ENCODE peak calls at places on chromosomes 3 and 15, in four cellular contexts. X, M, E and S are unnamed samples. For H3K9me3 and H3K4me1, the result is how much of the 10 kb centered on the place peaks cover.

GRCh38 chr3:159732172-159733111 is 256.2 kb upstream of the IL12A start:
- DNase-seq in M (peak), X (peak), E (no peak), S (peak)

GRCh38 chr3:79380581-79380980 is 387.2 kb downstream of the ROBO1 start:
- DNase-seq in X (no peak), E (no peak), M (peak), S (no peak)

GRCh38 chr15:98923159-98923558 is 84.4 kb downstream of the PGPEP1L start:
- DNase-seq in M (no peak), E (no peak), X (no peak), S (no peak)

GRCh38 chr3:193832833-193833413 is 239.9 kb downstream of the OPA1 start:
- DNase-seq in E (no peak), X (no peak), M (no peak), S (no peak)

GRCh38 chr3:12916159-12916558 is 74.8 kb upstream of the RPL32 start:
- DNase-seq in X (no peak), E (no peak), M (no peak), S (no peak)

GRCh38 chr15:63473999-63474809 is 30.2 kb upstream of the USP3 start:
- DNase-seq in X (no peak), M (peak), E (no peak), S (no peak)

GRCh38 chr3:94115482-94115881 is 52.6 kb downstream of the NSUN3 start:
- DNase-seq in E (peak), X (no peak), M (peak), S (no peak)

GRCh38 chr15:50058231-50058630 is 60.8 kb downstream of the ATP8B4 start:
- DNase-seq in E (no peak), X (no peak), M (peak), S (no peak)

GRCh38 chr15:68330911-68331310 is 53.4 kb downstream of the FEM1B start:
- DNase-seq in X (no peak), E (no peak), M (no peak), S (no peak)

GRCh38 chr3:182570934-182571594 is 222.2 kb upstream of the ATP11B start:
- DNase-seq in E (no peak), M (no peak), X (no peak), S (no peak)

GRCh38 chr3:192482809-192483208 is 244.5 kb downstream of the FGF12 start:
- DNase-seq in E (no peak), M (peak), X (no peak), S (no peak)

GRCh38 chr3:185988080-185988815 is 50.4 kb upstream of the TRA2B start:
- DNase-seq in M (no peak), E (no peak), X (no peak), S (no peak)

GRCh38 chr15:39171944-39172368 is 408.9 kb upstream of the THBS1 start:
- DNase-seq in X (peak), E (peak), M (peak), S (peak)

GRCh38 chr15:74635228-74635627 is 19.6 kb downstream of the CLK3 start:
- DNase-seq in X (peak), E (peak), M (peak), S (no peak)

GRCh38 chr15:20295238-20295811 is 246.3 kb downstream of the GOLGA6L6 start:
- DNase-seq in E (no peak), X (no peak), M (no peak), S (no peak)

GRCh38 chr15:75712668-75713337 is at the start of gene CSPG4:
- DNase-seq in M (peak), X (no peak), E (peak), S (peak)

GRCh38 chr3:142223282-142223681 is 2.1 kb downstream of the GK5 start:
- DNase-seq in E (no peak), M (no peak), X (no peak), S (no peak)

GRCh38 chr3:129664040-129664646 is 57.7 kb upstream of the PLXND1 start:
- DNase-seq in E (no peak), M (no peak), X (no peak), S (no peak)

GRCh38 chr15:43777293-43777819 is 590 bp upstream of the ELL3 start:
- DNase-seq in E (peak), M (peak), X (no peak), S (peak)

GRCh38 chr3:14678015-14678503 is 3.1 kb downstream of the C3orf20 start:
- DNase-seq in M (no peak), E (no peak), X (no peak), S (no peak)

GRCh38 chr3:42853739-42854302 is 21.9 kb downstream of the CYP8B1 start:
- DNase-seq in X (no peak), E (no peak), M (no peak), S (no peak)

GRCh38 chr3:119322021-119322522 is 27.9 kb downstream of the ARHGAP31 start:
- DNase-seq in M (peak), E (no peak), X (peak), S (no peak)

GRCh38 chr15:40291088-40291574 is 8.3 kb upstream of the ANKRD63 start:
- DNase-seq in M (peak), E (peak), X (peak), S (no peak)

GRCh38 chr15:35671197-35671596 is 125.2 kb upstream of the DPH6 start:
- DNase-seq in X (no peak), M (peak), E (no peak), S (no peak)

GRCh38 chr15:69034352-69034751 is 19.9 kb downstream of the NOX5 start:
- DNase-seq in X (no peak), M (peak), E (no peak), S (no peak)

GRCh38 chr3:14425574-14426304 is 23.3 kb downstream of the SLC6A6 start:
- DNase-seq in M (peak), X (no peak), E (no peak), S (no peak)

GRCh38 chr3:128492353-128493220 is at the start of gene GATA2:
- DNase-seq in M (peak), E (peak), X (no peak), S (no peak)

GRCh38 chr3:172300862-172301261 is 147.4 kb downstream of the GHSR start:
- DNase-seq in E (no peak), M (no peak), X (no peak), S (no peak)

GRCh38 chr3:120418866-120419490 is 31.8 kb downstream of the FSTL1 start:
- DNase-seq in X (peak), M (no peak), E (peak), S (no peak)

GRCh38 chr15:100206643-100207042 is 135.1 kb downstream of the ADAMTS17 start:
- DNase-seq in E (no peak), M (no peak), X (no peak), S (no peak)

GRCh38 chr15:100205549-100206295 is 136.1 kb downstream of the ADAMTS17 start:
- DNase-seq in X (no peak), M (no peak), E (no peak), S (no peak)

GRCh38 chr15:100204771-100205170 is 137.0 kb downstream of the ADAMTS17 start:
- DNase-seq in X (no peak), M (no peak), E (no peak), S (no peak)

GRCh38 chr15:100202309-100202943 is 139.3 kb downstream of the ADAMTS17 start:
- DNase-seq in X (no peak), M (no peak), E (no peak), S (no peak)

GRCh38 chr15:100204211-100204610 is 137.6 kb downstream of the ADAMTS17 start:
- DNase-seq in X (no peak), M (no peak), E (no peak), S (no peak)
- H3K9me3 ChIP-seq in X (under half), M (under half), E (under half), S (under half)

GRCh38 chr3:11737742-11738141 is 94.0 kb upstream of the VGLL4 start:
- DNase-seq in M (no peak), E (no peak), X (no peak), S (no peak)

GRCh38 chr3:11735638-11736037 is 91.9 kb upstream of the VGLL4 start:
- DNase-seq in M (no peak), X (no peak), E (no peak), S (no peak)

GRCh38 chr3:11739123-11739522 is 95.4 kb upstream of the VGLL4 start:
- DNase-seq in X (no peak), E (no peak), M (peak), S (no peak)

GRCh38 chr3:11736136-11736833 is 92.6 kb upstream of the VGLL4 start:
- DNase-seq in E (no peak), M (no peak), X (no peak), S (no peak)

DNA sequence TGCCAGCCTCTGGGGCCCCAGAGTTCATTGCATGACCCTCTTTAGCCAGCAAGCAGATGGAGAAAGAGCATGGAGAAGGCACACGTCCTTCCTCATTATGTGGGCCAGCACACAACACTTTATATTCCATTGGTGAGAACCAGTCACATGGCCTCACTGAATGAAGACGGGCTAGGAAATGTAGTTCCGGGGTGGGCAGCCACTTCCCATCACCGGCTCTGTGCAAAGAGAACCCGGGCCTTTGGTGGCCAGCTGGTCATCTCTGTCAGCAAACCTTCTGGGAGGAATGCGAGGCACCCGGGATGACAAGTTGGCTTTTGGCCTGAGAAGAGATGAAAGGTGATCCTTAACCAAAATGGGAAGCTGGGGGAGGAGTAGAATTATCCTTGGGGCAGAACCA is 90.2 kb upstream of the VGLL4 start:
- DNase-seq in E (no peak), X (no peak), M (no peak), S (no peak)
- H3K4me1 ChIP-seq in E (under half), X (under half), M (under half), S (under half)

GRCh38 chr3:105322570-105323273 is 44.0 kb upstream of the ALCAM start:
- DNase-seq in M (peak), X (no peak), E (no peak), S (no peak)

GRCh38 chr3:105323274-105323599 is 43.5 kb upstream of the ALCAM start:
- DNase-seq in M (no peak), X (no peak), E (no peak), S (no peak)

GRCh38 chr3:105332961-105333360 is 33.7 kb upstream of the ALCAM start:
- DNase-seq in X (no peak), E (no peak), M (no peak), S (no peak)

GRCh38 chr3:105327662-105328337 is 38.9 kb upstream of the ALCAM start:
- DNase-seq in X (no peak), E (no peak), M (no peak), S (no peak)

GRCh38 chr3:105328338-105328730 is 38.4 kb upstream of the ALCAM start:
- DNase-seq in E (no peak), X (no peak), M (no peak), S (no peak)
- H3K9me3 ChIP-seq in E (under half), X (under half), M (under half), S (under half)

DNA sequence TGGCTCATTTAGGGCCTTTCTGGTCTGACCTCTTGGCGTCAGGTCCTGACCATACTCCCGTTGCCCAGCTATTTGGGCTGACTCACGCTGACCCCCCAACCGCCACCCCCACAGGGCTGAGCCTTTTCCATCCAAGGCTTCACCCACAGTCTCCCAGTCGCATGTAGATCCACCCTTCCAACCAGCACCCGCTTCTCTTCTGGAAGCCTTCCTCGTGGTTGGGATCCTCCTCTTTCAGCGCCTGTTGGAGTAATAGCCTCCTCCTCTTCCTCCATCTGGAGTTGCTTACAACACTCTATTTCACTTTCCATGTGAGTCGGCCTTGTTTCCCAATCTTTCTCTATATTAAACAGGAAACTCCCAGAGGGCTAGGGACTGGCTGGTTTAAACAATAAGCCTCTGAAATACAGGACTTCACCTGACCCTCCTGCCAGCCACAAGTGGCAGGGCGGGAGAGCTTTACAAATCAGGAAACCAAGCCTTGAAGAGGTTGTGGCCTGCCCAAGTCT is 2.1 kb upstream of the ALAS1 start:
- DNase-seq in E (no peak), X (no peak), M (peak), S (no peak)
- H3K4me1 ChIP-seq in E (under half), X (under half), M (under half), S (under half)

DNA sequence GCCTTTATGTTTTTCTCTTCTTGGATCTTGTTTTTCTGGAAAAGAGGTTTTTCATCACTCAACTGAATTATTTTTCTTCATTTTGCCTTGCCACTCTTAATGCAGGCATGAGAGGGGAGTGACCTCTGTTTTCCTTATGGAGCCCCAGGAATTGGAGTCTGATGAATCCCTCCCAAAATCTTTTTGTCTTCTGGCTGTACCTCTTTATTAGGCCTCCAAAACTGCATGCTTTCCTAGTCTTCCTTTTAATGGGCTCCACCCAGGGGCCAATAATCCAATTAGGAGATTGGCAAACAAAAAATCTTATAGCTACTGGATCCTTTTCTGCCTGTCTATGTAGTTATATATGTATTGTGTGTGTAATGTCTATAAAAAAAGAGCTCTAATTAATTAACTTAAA is 192.4 kb upstream of the PEX5L start:
- DNase-seq in M (no peak), X (no peak), E (peak), S (no peak)
- H3K9me3 ChIP-seq in M (under half), X (under half), E (under half), S (under half)

DNA sequence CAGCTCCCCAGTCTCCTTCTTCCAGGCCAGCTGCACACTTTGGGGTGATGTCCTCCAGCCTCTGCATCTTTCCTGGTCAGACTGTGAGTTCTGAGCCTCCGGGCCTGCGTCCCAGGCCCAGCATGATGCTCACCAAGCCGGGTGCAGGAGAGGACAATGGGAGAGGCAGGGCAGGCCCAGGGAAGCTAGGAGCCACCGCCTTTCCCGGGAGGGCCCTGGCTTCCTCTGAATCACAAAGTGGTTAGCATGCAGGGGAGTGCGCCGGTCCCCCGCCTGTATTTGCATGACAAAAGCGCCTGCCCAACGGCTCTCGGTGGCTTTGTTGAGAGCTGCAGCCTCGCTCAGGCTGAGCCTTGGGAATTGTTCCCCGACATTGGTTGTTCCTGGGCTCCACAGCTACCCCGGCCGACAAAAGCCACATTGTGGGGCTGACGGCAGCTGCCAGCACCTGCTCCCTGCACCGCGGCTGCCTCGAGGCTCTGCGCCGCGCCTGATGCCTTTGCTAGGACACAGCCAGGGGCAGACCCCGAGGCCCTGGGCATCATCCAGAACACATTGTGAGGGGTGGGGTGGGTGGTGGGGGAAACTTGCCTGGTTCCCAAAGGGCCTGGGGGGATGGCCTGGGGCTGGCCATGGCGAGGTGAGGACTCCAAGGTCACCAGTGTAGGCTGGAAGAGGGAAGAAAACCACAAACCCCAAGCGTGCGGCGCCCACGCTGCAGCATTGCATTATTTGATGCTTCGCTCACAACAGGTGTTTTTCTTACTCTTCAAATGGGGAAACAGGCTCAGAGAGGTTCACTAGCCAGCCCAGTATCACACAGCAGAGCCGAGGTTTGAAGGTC is 20.0 kb upstream of the KLF13 start:
- DNase-seq in M (peak), E (no peak), X (no peak), S (no peak)
- H3K4me1 ChIP-seq in M (under half), E (under half), X (under half), S (under half)